ENCODE peak calls at places on chromosomes 6 and 20, in six cellular contexts. X is HL-60, N is brain microvascular endothelial cell, Z is mammary epithelial cell, O is HepG2, U is kidney. B is an unnamed sample.

GRCh38 chr20:475463-476357 is 13.4 kb upstream of the TBC1D20 start:
- DNase-seq in X (no peak), N (no peak), Z (no peak), O (no peak), U (no peak), B (no peak)

GRCh38 chr6:36104836-36105235 is 25.5 kb upstream of the MAPK13 start:
- DNase-seq in X (no peak), N (no peak), Z (no peak), O (no peak), U (no peak), B (no peak)

GRCh38 chr6:106145144-106145543 is 59.0 kb downstream of the PRDM1 start:
- DNase-seq in X (no peak), N (no peak), Z (no peak), O (no peak), U (no peak), B (no peak)

GRCh38 chr6:102387351-102388033 is 994.0 kb downstream of the GRIK2 start:
- DNase-seq in X (no peak), N (no peak), Z (peak; percentile 45), O (no peak), U (no peak), B (peak; percentile 69)

GRCh38 chr20:36644032-36644712 is 1.8 kb downstream of the SLA2 start:
- DNase-seq in X (no peak), N (no peak), Z (no peak), O (no peak), U (no peak), B (no peak)

GRCh38 chr6:34130870-34131269 is 15.0 kb downstream of the GRM4 start:
- DNase-seq in X (no peak), N (no peak), Z (no peak), O (no peak), U (no peak), B (no peak)

GRCh38 chr6:34112102-34112501 is 33.8 kb downstream of the GRM4 start:
- DNase-seq in X (no peak), N (no peak), Z (no peak), O (no peak), U (no peak), B (no peak)

GRCh38 chr6:158625881-158626305 is 18.6 kb downstream of the DYNLT1 start:
- DNase-seq in X (no peak), N (no peak), Z (no peak), O (no peak), U (no peak), B (no peak)

GRCh38 chr20:62286493-62287064 is 16.2 kb upstream of the ADRM1 start:
- DNase-seq in X (no peak), N (no peak), Z (no peak), O (no peak), U (no peak), B (no peak)

GRCh38 chr6:112409311-112409710 is 62.2 kb downstream of the RFPL4B start:
- DNase-seq in X (no peak), N (peak; percentile 9), Z (no peak), O (no peak), U (no peak), B (no peak)

GRCh38 chr6:141659582-141659981 is 473.1 kb upstream of the GJE1 start:
- DNase-seq in X (no peak), N (no peak), Z (no peak), O (no peak), U (no peak), B (no peak)

GRCh38 chr20:3328501-3328900 is 79.0 kb downstream of the DNAAF9 start:
- DNase-seq in X (no peak), N (no peak), Z (no peak), O (no peak), U (no peak), B (no peak)
- H3K27ac ChIP-seq in X (no peak overlapping the region), N (no peak overlapping the region), Z (no peak overlapping the region), O (no peak overlapping the region), U (no peak overlapping the region), B (no peak overlapping the region)

GRCh38 chr6:2579789-2580570 is 170.7 kb downstream of the MYLK4 start:
- DNase-seq in X (no peak), N (peak; percentile 29), Z (no peak), O (no peak), U (no peak), B (no peak)
- H3K27ac ChIP-seq in X (no peak overlapping the region), N (no peak overlapping the region), Z (no peak overlapping the region), O (no peak overlapping the region), U (no peak overlapping the region), B (no peak overlapping the region)

GRCh38 chr6:15490242-15491100 is 172.4 kb downstream of the DTNBP1 start:
- DNase-seq in X (no peak), N (no peak), Z (no peak), O (no peak), U (no peak), B (no peak)
- H3K27ac ChIP-seq in X (no peak overlapping the region), N (no peak overlapping the region), Z (no peak overlapping the region), O (no peak overlapping the region), U (no peak overlapping the region), B (no peak overlapping the region)

GRCh38 chr6:134342972-134343371 is 25.1 kb upstream of the SGK1 start:
- DNase-seq in X (no peak), N (no peak), Z (no peak), O (no peak), U (no peak), B (no peak)
- H3K27ac ChIP-seq in X (no peak overlapping the region), N (no peak overlapping the region), Z (no peak overlapping the region), O (no peak overlapping the region), U (no peak overlapping the region), B (peak overlapping the region; percentile 39)

GRCh38 chr20:49267327-49267726 is 10.5 kb downstream of the ZNFX1 start:
- DNase-seq in X (no peak), N (no peak), Z (no peak), O (no peak), U (no peak), B (no peak)
- H3K27ac ChIP-seq in X (no peak overlapping the region), N (no peak overlapping the region), Z (no peak overlapping the region), O (no peak overlapping the region), U (no peak overlapping the region), B (no peak overlapping the region)

GRCh38 chr20:53331151-53331973 is 262.3 kb downstream of the ZNF217 start:
- DNase-seq in X (no peak), N (peak; percentile 17), Z (peak; percentile 22), O (peak; percentile 41), U (no peak), B (peak; percentile 1)
- H3K27ac ChIP-seq in X (no peak overlapping the region), N (no peak overlapping the region), Z (no peak overlapping the region), O (no peak overlapping the region), U (peak overlapping the region; percentile 48), B (no peak overlapping the region)

DNA sequence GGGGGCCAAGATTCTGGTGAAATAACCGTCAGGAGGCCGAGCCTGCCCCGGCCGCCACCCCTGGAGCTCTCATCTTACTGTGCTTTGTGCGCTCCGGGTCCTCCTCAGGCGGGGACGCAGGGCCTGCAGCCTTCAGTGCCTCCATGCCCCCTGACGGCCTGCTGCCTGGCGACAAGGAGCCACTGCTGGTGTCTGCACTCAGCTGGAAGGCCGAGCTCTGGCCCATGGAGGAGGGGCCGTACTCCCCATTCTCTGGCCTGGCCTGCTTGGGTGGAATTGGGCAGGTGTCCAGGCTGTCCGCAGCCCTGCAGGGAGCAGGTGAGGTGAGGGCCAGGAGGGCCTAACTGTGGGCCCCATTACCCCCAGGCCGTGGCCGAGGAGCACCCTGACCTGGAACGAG is 5.3 kb downstream of the ZNF512B start:
- DNase-seq in X (no peak), N (no peak), Z (no peak), O (no peak), U (peak; percentile 66), B (no peak)
- H3K27ac ChIP-seq in X (no peak overlapping the region), N (no peak overlapping the region), Z (no peak overlapping the region), O (no peak overlapping the region), U (no peak overlapping the region), B (no peak overlapping the region)

DNA sequence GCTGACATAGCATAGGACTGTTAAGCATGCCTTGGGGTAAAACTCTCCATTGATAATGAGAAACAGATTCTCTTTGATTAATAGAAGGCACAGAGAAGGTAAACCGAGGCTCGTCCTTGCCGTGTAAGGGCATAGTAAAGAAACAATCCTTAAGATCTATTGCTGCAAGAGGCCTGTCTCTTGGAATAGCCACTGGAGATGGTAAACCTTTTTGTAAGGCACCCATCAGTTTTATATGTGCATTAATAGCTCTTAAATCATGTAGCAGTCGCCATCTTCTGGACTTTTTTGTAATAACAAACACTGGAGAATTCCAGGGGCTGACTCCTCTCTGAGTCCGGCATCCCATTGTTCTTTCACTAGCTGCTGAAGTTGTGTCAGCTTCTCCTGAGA is 8.4 kb upstream of the ABHD12 start:
- DNase-seq in X (no peak), N (peak; percentile 80), Z (peak; percentile 65), O (peak; percentile 91), U (no peak), B (peak; percentile 62)
- H3K27ac ChIP-seq in X (no peak overlapping the region), N (no peak overlapping the region), Z (no peak overlapping the region), O (no peak overlapping the region), U (no peak overlapping the region), B (no peak overlapping the region)